ENCODE peak calls at places on chromosomes 16 and 17, in ten cellular contexts. One of them, this sample, is unnamed. For H3K4me1, the result is how much of the 10 kb centered on the place peaks cover.

GRCh38 chr17:1104222-1104621 is 75.6 kb downstream of the ABR start:
- DNase-seq in neural progenitor cell: no peak
- DNase-seq in transverse colon: no peak
- DNase-seq in heart right ventricle: peak
- DNase-seq in MM.1S: no peak
- DNase-seq in PC-3: no peak
- DNase-seq in ascending aorta: peak
- DNase-seq in OCI-LY7: no peak
- DNase-seq in A673: no peak
- DNase-seq in PC-9: no peak
- DNase-seq in this sample: peak

GRCh38 chr16:51408357-51408756 is 257.3 kb upstream of the SALL1 start:
- DNase-seq in neural progenitor cell: no peak
- DNase-seq in transverse colon: no peak
- DNase-seq in heart right ventricle: no peak
- DNase-seq in MM.1S: no peak
- DNase-seq in PC-3: peak
- DNase-seq in ascending aorta: no peak
- DNase-seq in OCI-LY7: no peak
- DNase-seq in A673: no peak
- DNase-seq in PC-9: no peak
- DNase-seq in this sample: no peak

GRCh38 chr16:6375471-6376075 is 957.1 kb upstream of the RBFOX1 start:
- DNase-seq in neural progenitor cell: no peak
- DNase-seq in transverse colon: no peak
- DNase-seq in heart right ventricle: no peak
- DNase-seq in MM.1S: no peak
- DNase-seq in PC-3: no peak
- DNase-seq in ascending aorta: no peak
- DNase-seq in OCI-LY7: no peak
- DNase-seq in A673: peak
- DNase-seq in PC-9: no peak
- DNase-seq in this sample: no peak

GRCh38 chr16:85363881-85364280 is 249.2 kb upstream of the GSE1 start:
- DNase-seq in neural progenitor cell: no peak
- DNase-seq in transverse colon: no peak
- DNase-seq in heart right ventricle: no peak
- DNase-seq in MM.1S: no peak
- DNase-seq in PC-3: no peak
- DNase-seq in ascending aorta: no peak
- DNase-seq in OCI-LY7: no peak
- DNase-seq in A673: no peak
- DNase-seq in PC-9: no peak
- DNase-seq in this sample: no peak

GRCh38 chr17:29615048-29615385 is 7.7 kb downstream of the CORO6 start:
- DNase-seq in neural progenitor cell: peak
- DNase-seq in transverse colon: peak
- DNase-seq in heart right ventricle: no peak
- DNase-seq in MM.1S: no peak
- DNase-seq in PC-3: no peak
- DNase-seq in ascending aorta: peak
- DNase-seq in OCI-LY7: no peak
- DNase-seq in A673: no peak
- DNase-seq in PC-9: no peak
- DNase-seq in this sample: no peak

GRCh38 chr17:77882481-77883212 is 75.9 kb upstream of the TNRC6C start:
- DNase-seq in neural progenitor cell: no peak
- DNase-seq in transverse colon: peak
- DNase-seq in heart right ventricle: peak
- DNase-seq in MM.1S: no peak
- DNase-seq in PC-3: no peak
- DNase-seq in ascending aorta: peak
- DNase-seq in OCI-LY7: peak
- DNase-seq in A673: peak
- DNase-seq in PC-9: no peak
- DNase-seq in this sample: peak

GRCh38 chr17:74008196-74008595 is 195.3 kb upstream of the RPL38 start:
- DNase-seq in neural progenitor cell: peak
- DNase-seq in transverse colon: peak
- DNase-seq in heart right ventricle: no peak
- DNase-seq in MM.1S: no peak
- DNase-seq in PC-3: peak
- DNase-seq in ascending aorta: no peak
- DNase-seq in OCI-LY7: peak
- DNase-seq in A673: peak
- DNase-seq in PC-9: no peak
- DNase-seq in this sample: no peak

GRCh38 chr17:77834170-77835115 is 124.1 kb upstream of the TNRC6C start:
- DNase-seq in neural progenitor cell: peak
- DNase-seq in transverse colon: peak
- DNase-seq in heart right ventricle: peak
- DNase-seq in MM.1S: peak
- DNase-seq in PC-3: peak
- DNase-seq in ascending aorta: peak
- DNase-seq in OCI-LY7: no peak
- DNase-seq in A673: peak
- DNase-seq in PC-9: peak
- DNase-seq in this sample: peak

GRCh38 chr17:52157603-52158449 is 688 bp downstream of the CA10 start:
- DNase-seq in neural progenitor cell: peak
- DNase-seq in transverse colon: no peak
- DNase-seq in heart right ventricle: no peak
- DNase-seq in MM.1S: no peak
- DNase-seq in PC-3: no peak
- DNase-seq in ascending aorta: no peak
- DNase-seq in OCI-LY7: no peak
- DNase-seq in A673: no peak
- DNase-seq in PC-9: no peak
- DNase-seq in this sample: no peak

GRCh38 chr17:1298616-1299015 is 19.2 kb downstream of the TRARG1 start:
- DNase-seq in neural progenitor cell: peak
- DNase-seq in transverse colon: no peak
- DNase-seq in heart right ventricle: no peak
- DNase-seq in MM.1S: no peak
- DNase-seq in PC-3: no peak
- DNase-seq in ascending aorta: no peak
- DNase-seq in OCI-LY7: no peak
- DNase-seq in A673: no peak
- DNase-seq in PC-9: peak
- DNase-seq in this sample: no peak

GRCh38 chr16:50367777-50368409 is 895 bp downstream of the BRD7 start:
- DNase-seq in neural progenitor cell: no peak
- DNase-seq in transverse colon: no peak
- DNase-seq in heart right ventricle: no peak
- DNase-seq in MM.1S: no peak
- DNase-seq in PC-3: peak
- DNase-seq in ascending aorta: no peak
- DNase-seq in OCI-LY7: no peak
- DNase-seq in A673: no peak
- DNase-seq in PC-9: no peak
- DNase-seq in this sample: no peak

GRCh38 chr17:38898812-38899348 is 26.5 kb upstream of the LASP1NB start:
- DNase-seq in neural progenitor cell: no peak
- DNase-seq in transverse colon: peak
- DNase-seq in heart right ventricle: peak
- DNase-seq in MM.1S: peak
- DNase-seq in PC-3: peak
- DNase-seq in ascending aorta: no peak
- DNase-seq in OCI-LY7: peak
- DNase-seq in A673: no peak
- DNase-seq in PC-9: no peak
- DNase-seq in this sample: no peak

GRCh38 chr17:61495161-61495857 is 43.1 kb downstream of the TBX4 start:
- DNase-seq in neural progenitor cell: no peak
- DNase-seq in transverse colon: no peak
- DNase-seq in heart right ventricle: no peak
- DNase-seq in MM.1S: no peak
- DNase-seq in PC-3: no peak
- DNase-seq in ascending aorta: no peak
- DNase-seq in OCI-LY7: no peak
- DNase-seq in A673: peak
- DNase-seq in PC-9: peak
- DNase-seq in this sample: no peak

DNA sequence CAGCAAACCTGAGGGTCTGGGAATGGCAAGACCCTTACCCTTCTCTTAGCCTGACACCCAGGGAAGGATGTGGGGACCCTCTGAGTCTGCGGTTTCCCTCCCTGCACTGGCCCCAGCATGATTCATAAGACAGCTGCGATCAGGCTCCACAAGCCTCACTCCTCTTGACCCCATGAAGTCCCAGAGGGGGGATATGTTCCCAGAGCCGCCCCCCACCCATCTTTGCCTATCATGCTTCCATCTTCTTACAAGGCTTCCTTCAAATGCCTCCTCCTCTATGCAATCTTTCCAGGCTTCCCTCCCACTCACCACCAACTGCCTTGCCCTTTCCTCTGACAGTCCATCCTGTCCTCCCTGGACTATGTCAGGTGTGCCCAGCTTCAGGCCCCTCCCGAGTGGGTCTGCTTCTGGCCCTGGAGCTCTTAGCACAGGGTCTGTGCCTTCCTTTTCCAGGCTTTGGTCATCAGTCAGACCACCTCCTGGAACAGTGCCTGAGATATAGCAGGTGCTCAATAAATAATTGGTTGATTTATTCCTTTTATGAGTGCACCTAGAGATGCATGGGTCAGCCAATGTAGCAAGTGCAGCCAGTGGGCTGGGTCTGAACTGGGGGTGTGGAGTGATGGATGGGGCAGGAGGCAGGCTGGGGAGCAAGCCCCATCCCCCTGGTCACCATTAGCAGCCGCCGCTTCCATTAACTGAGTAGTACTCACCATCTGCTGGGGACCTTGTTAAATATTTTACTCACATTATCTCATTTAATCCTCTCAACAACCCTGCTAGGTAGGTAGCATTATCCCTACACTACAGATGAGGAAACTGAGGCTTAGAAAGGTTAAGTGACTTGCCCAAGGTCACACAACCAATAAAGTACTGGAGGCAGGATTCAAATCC is 8.4 kb downstream of the DLX3 start:
- DNase-seq in neural progenitor cell: no peak
- DNase-seq in transverse colon: no peak
- DNase-seq in heart right ventricle: no peak
- DNase-seq in MM.1S: no peak
- DNase-seq in PC-3: no peak
- DNase-seq in ascending aorta: no peak
- DNase-seq in OCI-LY7: no peak
- DNase-seq in A673: no peak
- DNase-seq in PC-9: no peak
- DNase-seq in this sample: no peak
- H3K4me1 ChIP-seq in neural progenitor cell: under half
- H3K4me1 ChIP-seq in transverse colon: under half
- H3K4me1 ChIP-seq in heart right ventricle: under half
- H3K4me1 ChIP-seq in MM.1S: under half
- H3K4me1 ChIP-seq in PC-3: under half
- H3K4me1 ChIP-seq in ascending aorta: under half
- H3K4me1 ChIP-seq in OCI-LY7: under half
- H3K4me1 ChIP-seq in A673: under half
- H3K4me1 ChIP-seq in PC-9: under half
- H3K4me1 ChIP-seq in this sample: under half

GRCh38 chr16:78693496-78693895 is 594.0 kb downstream of the WWOX start:
- DNase-seq in neural progenitor cell: no peak
- DNase-seq in transverse colon: no peak
- DNase-seq in heart right ventricle: no peak
- DNase-seq in MM.1S: no peak
- DNase-seq in PC-3: no peak
- DNase-seq in ascending aorta: no peak
- DNase-seq in OCI-LY7: no peak
- DNase-seq in A673: no peak
- DNase-seq in PC-9: no peak
- DNase-seq in this sample: no peak
- TF ChIP-seq CTCF in neural progenitor cell: no peak
- TF ChIP-seq CTCF in transverse colon: no peak
- TF ChIP-seq CTCF in heart right ventricle: no peak
- TF ChIP-seq CTCF in MM.1S: no peak
- TF ChIP-seq CTCF in PC-3: no peak
- TF ChIP-seq CTCF in ascending aorta: no peak
- TF ChIP-seq CTCF in OCI-LY7: no peak
- TF ChIP-seq CTCF in A673: no peak
- TF ChIP-seq CTCF in PC-9: no peak
- TF ChIP-seq CTCF in this sample: no peak

DNA sequence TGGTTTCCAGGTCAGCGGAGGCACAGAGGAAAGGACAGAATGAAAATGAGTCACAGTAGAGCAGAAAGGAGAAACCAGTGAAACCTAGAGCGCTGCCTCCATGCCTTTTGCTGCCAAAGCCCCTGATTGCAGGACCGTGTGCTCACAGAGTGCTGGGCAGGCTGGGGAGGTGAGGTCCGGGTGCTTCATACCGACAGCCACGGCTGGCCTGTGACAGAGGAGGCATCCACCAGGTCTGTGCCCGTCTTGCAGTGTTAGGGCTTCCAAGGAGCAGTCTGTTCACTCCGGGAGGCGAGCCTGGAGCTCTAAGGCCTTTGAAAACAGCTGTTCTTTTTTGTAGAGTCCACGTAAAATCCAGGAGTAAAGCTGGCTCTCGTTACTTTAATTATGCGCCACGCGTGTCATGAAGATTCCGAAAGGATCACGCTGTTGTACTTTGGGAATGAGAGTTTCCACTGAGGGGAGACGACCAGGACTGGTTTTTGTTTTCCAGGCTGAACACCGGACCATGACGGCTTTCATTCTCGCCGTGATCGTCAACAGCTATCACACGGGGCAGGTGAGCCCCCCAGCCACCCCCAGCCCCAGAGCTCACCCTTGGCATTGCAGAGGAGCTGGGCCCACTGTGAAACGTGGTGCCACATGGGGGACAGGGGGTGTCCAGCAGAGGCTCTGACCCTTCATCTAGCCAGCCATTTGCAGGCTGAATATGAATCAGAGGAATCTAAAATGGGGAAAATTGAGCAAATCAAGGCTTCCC is 108.5 kb upstream of the CHMP6 start:
- DNase-seq in neural progenitor cell: no peak
- DNase-seq in transverse colon: no peak
- DNase-seq in heart right ventricle: no peak
- DNase-seq in MM.1S: no peak
- DNase-seq in PC-3: no peak
- DNase-seq in ascending aorta: no peak
- DNase-seq in OCI-LY7: no peak
- DNase-seq in A673: no peak
- DNase-seq in PC-9: no peak
- DNase-seq in this sample: no peak
- H3K4me1 ChIP-seq in neural progenitor cell: under half
- H3K4me1 ChIP-seq in transverse colon: under half
- H3K4me1 ChIP-seq in heart right ventricle: under half
- H3K4me1 ChIP-seq in MM.1S: under half
- H3K4me1 ChIP-seq in PC-3: under half
- H3K4me1 ChIP-seq in ascending aorta: under half
- H3K4me1 ChIP-seq in OCI-LY7: under half
- H3K4me1 ChIP-seq in A673: under half
- H3K4me1 ChIP-seq in PC-9: under half
- H3K4me1 ChIP-seq in this sample: under half

DNA sequence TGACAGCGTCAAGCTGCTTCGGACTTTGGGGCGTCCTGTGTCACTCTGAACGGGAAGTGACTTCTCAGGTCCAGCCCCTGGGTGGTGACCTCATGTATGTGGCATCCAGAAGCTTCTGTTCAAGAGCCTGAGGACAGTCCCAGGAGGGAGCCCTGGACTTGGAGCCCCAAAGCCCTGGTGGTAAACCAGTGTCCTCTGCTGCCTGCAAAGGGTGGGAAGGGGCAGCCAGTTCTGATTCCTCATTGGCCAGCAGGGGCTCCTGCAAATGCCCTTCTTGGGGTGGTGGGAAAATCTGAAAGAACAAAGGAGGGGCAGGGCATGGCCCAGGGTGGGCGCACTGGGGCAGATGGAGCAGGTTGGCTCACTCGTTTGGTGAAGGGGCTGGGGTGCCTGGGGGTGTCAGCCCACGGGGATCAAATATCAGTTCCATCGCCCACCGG is 1.6 kb downstream of the OSGIN1 start:
- DNase-seq in neural progenitor cell: no peak
- DNase-seq in transverse colon: peak
- DNase-seq in heart right ventricle: no peak
- DNase-seq in MM.1S: no peak
- DNase-seq in PC-3: peak
- DNase-seq in ascending aorta: peak
- DNase-seq in OCI-LY7: no peak
- DNase-seq in A673: no peak
- DNase-seq in PC-9: peak
- DNase-seq in this sample: peak
- TF ChIP-seq CTCF in neural progenitor cell: no peak
- TF ChIP-seq CTCF in transverse colon: no peak
- TF ChIP-seq CTCF in heart right ventricle: no peak
- TF ChIP-seq CTCF in MM.1S: no peak
- TF ChIP-seq CTCF in PC-3: no peak
- TF ChIP-seq CTCF in ascending aorta: no peak
- TF ChIP-seq CTCF in OCI-LY7: no peak
- TF ChIP-seq CTCF in A673: no peak
- TF ChIP-seq CTCF in PC-9: no peak
- TF ChIP-seq CTCF in this sample: no peak

This sample was measured in right atrium auricular region.